ENCODE peak calls at places on chromosome 7, in four cellular contexts. One of them, this sample, is unnamed.
A peak's percentile ranks its signal among the peaks of the same experiment; 100 is the strongest.

GRCh38 chr7:129657363-129657762 is 45.8 kb downstream of the NRF1 start:
- DNase-seq in fibroblast of the aortic adventitia: no peak
- DNase-seq in neural crest cell: no peak
- DNase-seq in hepatocyte: no peak
- DNase-seq in this sample: no peak

GRCh38 chr7:2624293-2624881 is 7.4 kb upstream of the TTYH3 start:
- DNase-seq in neural crest cell: no peak
- DNase-seq in hepatocyte: no peak
- DNase-seq in fibroblast of the aortic adventitia: no peak
- DNase-seq in this sample: no peak

GRCh38 chr7:94410471-94411466 is 16.1 kb downstream of the COL1A2 start:
- DNase-seq in fibroblast of the aortic adventitia: peak; percentile 71
- DNase-seq in neural crest cell: no peak
- DNase-seq in hepatocyte: no peak
- DNase-seq in this sample: peak; percentile 43

GRCh38 chr7:53642361-53642760 is 606.9 kb downstream of the POM121L12 start:
- DNase-seq in neural crest cell: no peak
- DNase-seq in fibroblast of the aortic adventitia: no peak
- DNase-seq in hepatocyte: peak; percentile 12
- DNase-seq in this sample: no peak

GRCh38 chr7:21828846-21829245 is 116.9 kb downstream of the CDCA7L start:
- DNase-seq in neural crest cell: no peak
- DNase-seq in hepatocyte: no peak
- DNase-seq in fibroblast of the aortic adventitia: no peak
- DNase-seq in this sample: no peak

GRCh38 chr7:44473295-44473694 is 17.2 kb downstream of the NUDCD3 start:
- DNase-seq in fibroblast of the aortic adventitia: peak; percentile 33
- DNase-seq in hepatocyte: peak; percentile 44
- DNase-seq in neural crest cell: no peak
- DNase-seq in this sample: peak; percentile 63

GRCh38 chr7:138460176-138460648 is at the start of gene TRIM24:
- DNase-seq in hepatocyte: no peak
- DNase-seq in fibroblast of the aortic adventitia: peak; percentile 95
- DNase-seq in neural crest cell: peak; percentile 82
- DNase-seq in this sample: no peak

GRCh38 chr7:157907998-157908782 is 571.4 kb downstream of the DNAJB6 start:
- DNase-seq in neural crest cell: no peak
- DNase-seq in hepatocyte: no peak
- DNase-seq in fibroblast of the aortic adventitia: no peak
- DNase-seq in this sample: no peak

GRCh38 chr7:44377681-44378421 is 52.5 kb upstream of the CAMK2B start:
- DNase-seq in neural crest cell: no peak
- DNase-seq in hepatocyte: no peak
- DNase-seq in fibroblast of the aortic adventitia: no peak
- DNase-seq in this sample: no peak

GRCh38 chr7:108605582-108606173 is 36.0 kb downstream of the DNAJB9 start:
- DNase-seq in hepatocyte: no peak
- DNase-seq in fibroblast of the aortic adventitia: no peak
- DNase-seq in neural crest cell: no peak
- DNase-seq in this sample: no peak

GRCh38 chr7:46715579-46715978 is 794.5 kb upstream of the IGFBP3 start:
- DNase-seq in hepatocyte: no peak
- DNase-seq in neural crest cell: no peak
- DNase-seq in fibroblast of the aortic adventitia: no peak
- DNase-seq in this sample: no peak

GRCh38 chr7:133355325-133355708 is 102.4 kb downstream of the EXOC4 start:
- DNase-seq in hepatocyte: no peak
- DNase-seq in fibroblast of the aortic adventitia: peak; percentile 93
- DNase-seq in neural crest cell: no peak
- DNase-seq in this sample: peak; percentile 77

GRCh38 chr7:36943591-36944430 is 219.5 kb upstream of the AOAH start:
- DNase-seq in fibroblast of the aortic adventitia: no peak
- DNase-seq in hepatocyte: no peak
- DNase-seq in neural crest cell: no peak
- DNase-seq in this sample: no peak

GRCh38 chr7:29102554-29103151 is 43.7 kb downstream of the CPVL start:
- DNase-seq in neural crest cell: peak; percentile 79
- DNase-seq in fibroblast of the aortic adventitia: peak; percentile 81
- DNase-seq in hepatocyte: peak; percentile 74
- DNase-seq in this sample: peak; percentile 90

GRCh38 chr7:105304040-105304895 is 84.5 kb downstream of the SRPK2 start:
- DNase-seq in fibroblast of the aortic adventitia: peak; percentile 74
- DNase-seq in neural crest cell: no peak
- DNase-seq in hepatocyte: no peak
- DNase-seq in this sample: peak; percentile 74

GRCh38 chr7:12711124-12711523 is 23.7 kb downstream of the ARL4A start:
- DNase-seq in hepatocyte: no peak
- DNase-seq in neural crest cell: no peak
- DNase-seq in fibroblast of the aortic adventitia: no peak
- DNase-seq in this sample: no peak

GRCh38 chr7:75758491-75758890 is 13.5 kb downstream of the CCL26 start:
- DNase-seq in fibroblast of the aortic adventitia: peak; percentile 22
- DNase-seq in neural crest cell: no peak
- DNase-seq in hepatocyte: no peak
- DNase-seq in this sample: no peak

GRCh38 chr7:26487780-26488535 is 196.3 kb downstream of the SNX10 start:
- DNase-seq in hepatocyte: no peak
- DNase-seq in fibroblast of the aortic adventitia: no peak
- DNase-seq in neural crest cell: no peak
- DNase-seq in this sample: no peak

GRCh38 chr7:7178081-7178480 is 4.3 kb upstream of the C1GALT1 start:
- DNase-seq in fibroblast of the aortic adventitia: peak; percentile 20
- DNase-seq in neural crest cell: no peak
- DNase-seq in hepatocyte: peak; percentile 28
- DNase-seq in this sample: peak; percentile 37

GRCh38 chr7:29189743-29190201 is 4.8 kb upstream of the CHN2 start:
- DNase-seq in hepatocyte: peak; percentile 83
- DNase-seq in fibroblast of the aortic adventitia: peak; percentile 42
- DNase-seq in neural crest cell: peak; percentile 62
- DNase-seq in this sample: peak; percentile 45

GRCh38 chr7:44136731-44137130 is 4.4 kb downstream of the MYL7 start:
- DNase-seq in neural crest cell: no peak
- DNase-seq in fibroblast of the aortic adventitia: no peak
- DNase-seq in hepatocyte: no peak
- DNase-seq in this sample: no peak

GRCh38 chr7:2499719-2500430 is 19.7 kb upstream of the LFNG start:
- DNase-seq in neural crest cell: no peak
- DNase-seq in fibroblast of the aortic adventitia: no peak
- DNase-seq in hepatocyte: no peak
- DNase-seq in this sample: no peak

GRCh38 chr7:26049081-26049480 is 102.9 kb upstream of the NFE2L3 start:
- DNase-seq in fibroblast of the aortic adventitia: no peak
- DNase-seq in hepatocyte: no peak
- DNase-seq in neural crest cell: no peak
- DNase-seq in this sample: no peak

GRCh38 chr7:149561072-149561471 is 63.5 kb upstream of the ZNF746 start:
- DNase-seq in hepatocyte: no peak
- DNase-seq in neural crest cell: no peak
- DNase-seq in fibroblast of the aortic adventitia: no peak
- DNase-seq in this sample: no peak

GRCh38 chr7:121530251-121531174 is 134.4 kb upstream of the FAM3C start:
- DNase-seq in hepatocyte: peak; percentile 37
- DNase-seq in fibroblast of the aortic adventitia: peak; percentile 99
- DNase-seq in neural crest cell: no peak
- DNase-seq in this sample: peak; percentile 97

GRCh38 chr7:159227433-159227832 is 82.8 kb upstream of the VIPR2 start:
- DNase-seq in neural crest cell: no peak
- DNase-seq in hepatocyte: no peak
- DNase-seq in fibroblast of the aortic adventitia: no peak
- DNase-seq in this sample: no peak

GRCh38 chr7:18087031-18087686 is 59.5 kb upstream of the PRPS1L1 start:
- DNase-seq in neural crest cell: peak; percentile 8
- DNase-seq in hepatocyte: peak; percentile 14
- DNase-seq in fibroblast of the aortic adventitia: peak; percentile 18
- DNase-seq in this sample: peak; percentile 7

GRCh38 chr7:37113661-37114355 is 334.9 kb downstream of the ELMO1 start:
- DNase-seq in hepatocyte: no peak
- DNase-seq in neural crest cell: no peak
- DNase-seq in fibroblast of the aortic adventitia: no peak
- DNase-seq in this sample: no peak

GRCh38 chr7:136969776-136970175 is 101.3 kb downstream of the CHRM2 start:
- DNase-seq in hepatocyte: no peak
- DNase-seq in fibroblast of the aortic adventitia: no peak
- DNase-seq in neural crest cell: no peak
- DNase-seq in this sample: no peak

GRCh38 chr7:106840342-106840741 is 24.7 kb upstream of the PIK3CG start:
- DNase-seq in neural crest cell: no peak
- DNase-seq in fibroblast of the aortic adventitia: peak; percentile 64
- DNase-seq in hepatocyte: no peak
- DNase-seq in this sample: peak; percentile 69

GRCh38 chr7:42617071-42617705 is 294.7 kb downstream of the C7orf25 start:
- DNase-seq in hepatocyte: no peak
- DNase-seq in fibroblast of the aortic adventitia: no peak
- DNase-seq in neural crest cell: no peak
- DNase-seq in this sample: peak; percentile 22

GRCh38 chr7:130960208-130960988 is 226.4 kb upstream of the KLF14 start:
- DNase-seq in fibroblast of the aortic adventitia: peak; percentile 99
- DNase-seq in hepatocyte: peak; percentile 32
- DNase-seq in neural crest cell: no peak
- DNase-seq in this sample: peak; percentile 100

DNA sequence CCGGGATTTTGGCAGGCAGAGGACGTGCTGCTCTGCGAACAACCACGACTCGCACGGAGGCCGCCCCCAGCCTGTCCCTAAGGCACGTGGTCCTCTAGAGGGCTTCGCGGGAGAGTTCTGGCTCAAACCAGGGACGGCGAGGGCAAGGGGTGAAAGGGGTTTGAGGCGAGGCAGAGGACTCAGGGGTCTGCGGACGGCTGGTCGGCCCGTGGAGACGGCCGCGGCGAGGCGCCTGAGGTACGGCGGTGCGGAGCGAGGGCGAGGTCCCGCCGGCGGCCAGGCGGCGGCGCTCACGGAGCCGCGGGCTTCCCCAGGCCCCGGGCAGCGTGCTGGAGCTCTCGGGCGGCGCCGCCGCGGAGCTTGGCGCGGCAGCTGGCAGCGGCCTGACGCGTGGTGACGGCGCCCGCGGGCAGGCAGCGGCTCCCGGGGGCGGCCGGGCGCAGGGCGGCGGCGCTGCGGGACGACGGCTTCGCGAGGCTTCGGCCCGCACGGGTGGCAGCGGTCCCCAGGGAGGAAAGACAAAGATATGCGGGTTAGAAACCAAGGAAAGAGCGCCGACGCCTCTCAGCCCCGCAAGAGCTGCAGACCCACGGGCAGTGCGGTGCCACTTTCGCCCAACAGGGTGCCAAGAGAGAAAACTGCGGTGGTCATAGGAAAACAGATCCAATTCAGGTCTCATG is 44.8 kb downstream of the ZNF800 start:
- DNase-seq in neural crest cell: peak; percentile 59
- DNase-seq in hepatocyte: peak; percentile 89
- DNase-seq in fibroblast of the aortic adventitia: peak; percentile 43
- DNase-seq in this sample: peak; percentile 75
- TF ChIP-seq CTCF in neural crest cell: peak; percentile 57
- TF ChIP-seq CTCF in hepatocyte: peak; percentile 53
- TF ChIP-seq CTCF in fibroblast of the aortic adventitia: peak; percentile 47
- TF ChIP-seq CTCF in this sample: no peak

DNA sequence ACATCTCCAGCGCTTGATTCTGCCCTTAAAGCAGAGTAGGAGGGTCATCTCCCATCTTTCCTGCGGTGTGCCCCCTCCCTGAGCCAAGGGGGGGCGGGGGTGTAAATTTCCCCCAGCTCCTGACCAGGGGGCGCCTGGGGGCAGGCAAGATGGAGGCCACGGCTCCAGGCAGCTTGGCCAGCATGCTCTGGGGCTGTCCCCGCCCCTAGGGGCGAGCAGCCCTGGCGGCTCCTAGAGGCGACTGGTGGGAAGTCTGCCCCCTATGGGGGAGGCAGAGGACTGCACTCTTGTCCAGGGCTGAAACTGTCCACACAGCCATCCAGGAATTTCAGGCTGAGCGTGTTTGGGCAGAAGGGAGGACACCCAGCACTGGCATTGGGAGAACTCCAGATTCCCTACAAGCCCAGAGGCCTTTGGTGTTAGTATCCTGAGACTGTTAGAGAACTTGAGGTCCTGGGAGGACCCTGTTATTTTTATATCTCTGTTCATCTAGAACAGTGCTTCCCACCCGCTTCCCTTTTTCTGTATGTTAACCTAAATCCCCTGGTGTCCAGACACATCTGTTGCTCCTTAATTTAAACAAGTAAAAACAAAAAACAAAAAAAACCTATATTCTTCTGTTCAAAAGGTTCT is 4.6 kb downstream of the STRA8 start:
- DNase-seq in fibroblast of the aortic adventitia: no peak
- DNase-seq in neural crest cell: no peak
- DNase-seq in hepatocyte: no peak
- DNase-seq in this sample: no peak
- TF ChIP-seq CTCF in fibroblast of the aortic adventitia: peak; percentile 40
- TF ChIP-seq CTCF in neural crest cell: peak; percentile 54
- TF ChIP-seq CTCF in hepatocyte: peak; percentile 21
- TF ChIP-seq CTCF in this sample: peak; percentile 56

GRCh38 chr7:30225863-30226361 is 58.5 kb upstream of the ZNRF2 start:
- DNase-seq in hepatocyte: peak; percentile 60
- DNase-seq in fibroblast of the aortic adventitia: peak; percentile 35
- DNase-seq in neural crest cell: no peak
- DNase-seq in this sample: peak; percentile 61

GRCh38 chr7:30231271-30231670 is 53.1 kb upstream of the ZNRF2 start:
- DNase-seq in fibroblast of the aortic adventitia: no peak
- DNase-seq in hepatocyte: no peak
- DNase-seq in neural crest cell: no peak
- DNase-seq in this sample: no peak

GRCh38 chr7:30224511-30225031 is 59.8 kb upstream of the ZNRF2 start:
- DNase-seq in fibroblast of the aortic adventitia: peak; percentile 71
- DNase-seq in neural crest cell: no peak
- DNase-seq in hepatocyte: no peak
- DNase-seq in this sample: peak; percentile 71

GRCh38 chr7:30222519-30223213 is 61.7 kb upstream of the ZNRF2 start:
- DNase-seq in fibroblast of the aortic adventitia: no peak
- DNase-seq in hepatocyte: no peak
- DNase-seq in neural crest cell: no peak
- DNase-seq in this sample: no peak

GRCh38 chr7:30226593-30227268 is 57.7 kb upstream of the ZNRF2 start:
- DNase-seq in neural crest cell: peak; percentile 5
- DNase-seq in fibroblast of the aortic adventitia: no peak
- DNase-seq in hepatocyte: peak; percentile 70
- DNase-seq in this sample: no peak
- TF ChIP-seq CTCF in neural crest cell: peak; percentile 58
- TF ChIP-seq CTCF in fibroblast of the aortic adventitia: no peak
- TF ChIP-seq CTCF in hepatocyte: peak; percentile 49
- TF ChIP-seq CTCF in this sample: peak; percentile 16

GRCh38 chr7:143002106-143002505 is 24.8 kb downstream of the OR9A2 start:
- DNase-seq in fibroblast of the aortic adventitia: peak; percentile 54
- DNase-seq in hepatocyte: peak; percentile 41
- DNase-seq in neural crest cell: no peak
- DNase-seq in this sample: peak; percentile 41
- TF ChIP-seq CTCF in fibroblast of the aortic adventitia: peak; percentile 44
- TF ChIP-seq CTCF in hepatocyte: peak; percentile 54
- TF ChIP-seq CTCF in neural crest cell: peak; percentile 43
- TF ChIP-seq CTCF in this sample: peak; percentile 27

This sample was measured in cardiac fibroblast.